ENCODE peak calls at places on chromosomes 12 and 14, in nine cellular contexts. One of them, this sample, is unnamed.

GRCh38 chr12:62808166-62808879 is 126.6 kb downstream of the PPM1H start:
- DNase-seq in caudate nucleus: no peak
- DNase-seq in DMS79 treated with DMSO at 0.1 percent for 48 hours: no peak
- DNase-seq in mucosa of gallbladder: no peak
- DNase-seq in SHP77 treated with DMSO at 0.1 percent for 48 hours: no peak
- DNase-seq in kidney tubule cell: no peak
- DNase-seq in M059J: no peak
- DNase-seq in HT1080: no peak
- DNase-seq in B cell: no peak
- DNase-seq in this sample: no peak

GRCh38 chr12:30110970-30111586 is 327.3 kb upstream of the TMTC1 start:
- DNase-seq in M059J: peak
- DNase-seq in caudate nucleus: no peak
- DNase-seq in DMS79 treated with DMSO at 0.1 percent for 48 hours: no peak
- DNase-seq in kidney tubule cell: no peak
- DNase-seq in HT1080: peak
- DNase-seq in SHP77 treated with DMSO at 0.1 percent for 48 hours: no peak
- DNase-seq in mucosa of gallbladder: no peak
- DNase-seq in B cell: no peak
- DNase-seq in this sample: no peak

GRCh38 chr12:48997719-48998496 is 1.3 kb downstream of the DDN start:
- DNase-seq in caudate nucleus: no peak
- DNase-seq in B cell: peak
- DNase-seq in M059J: no peak
- DNase-seq in mucosa of gallbladder: no peak
- DNase-seq in SHP77 treated with DMSO at 0.1 percent for 48 hours: no peak
- DNase-seq in DMS79 treated with DMSO at 0.1 percent for 48 hours: peak
- DNase-seq in HT1080: no peak
- DNase-seq in kidney tubule cell: no peak
- DNase-seq in this sample: no peak

GRCh38 chr12:39816671-39817185 is 197.1 kb upstream of the ABCD2 start:
- DNase-seq in kidney tubule cell: no peak
- DNase-seq in caudate nucleus: no peak
- DNase-seq in HT1080: peak
- DNase-seq in mucosa of gallbladder: no peak
- DNase-seq in SHP77 treated with DMSO at 0.1 percent for 48 hours: no peak
- DNase-seq in DMS79 treated with DMSO at 0.1 percent for 48 hours: no peak
- DNase-seq in B cell: no peak
- DNase-seq in M059J: peak
- DNase-seq in this sample: no peak

GRCh38 chr14:83007641-83008237 is 1474.1 kb upstream of the SEL1L start:
- DNase-seq in SHP77 treated with DMSO at 0.1 percent for 48 hours: no peak
- DNase-seq in DMS79 treated with DMSO at 0.1 percent for 48 hours: no peak
- DNase-seq in caudate nucleus: no peak
- DNase-seq in M059J: no peak
- DNase-seq in kidney tubule cell: no peak
- DNase-seq in B cell: no peak
- DNase-seq in mucosa of gallbladder: no peak
- DNase-seq in HT1080: no peak
- DNase-seq in this sample: no peak

GRCh38 chr12:73547421-73547820 is 990.2 kb upstream of the ATXN7L3B start:
- DNase-seq in kidney tubule cell: no peak
- DNase-seq in caudate nucleus: no peak
- DNase-seq in DMS79 treated with DMSO at 0.1 percent for 48 hours: no peak
- DNase-seq in SHP77 treated with DMSO at 0.1 percent for 48 hours: no peak
- DNase-seq in M059J: no peak
- DNase-seq in B cell: no peak
- DNase-seq in HT1080: peak
- DNase-seq in mucosa of gallbladder: no peak
- DNase-seq in this sample: no peak

GRCh38 chr14:85412756-85413155 is 117.2 kb upstream of the FLRT2 start:
- DNase-seq in B cell: no peak
- DNase-seq in caudate nucleus: no peak
- DNase-seq in kidney tubule cell: no peak
- DNase-seq in SHP77 treated with DMSO at 0.1 percent for 48 hours: no peak
- DNase-seq in M059J: no peak
- DNase-seq in mucosa of gallbladder: no peak
- DNase-seq in HT1080: no peak
- DNase-seq in DMS79 treated with DMSO at 0.1 percent for 48 hours: no peak
- DNase-seq in this sample: no peak

GRCh38 chr12:8680533-8680932 is 17.3 kb upstream of the RIMKLB start:
- DNase-seq in SHP77 treated with DMSO at 0.1 percent for 48 hours: no peak
- DNase-seq in caudate nucleus: no peak
- DNase-seq in B cell: no peak
- DNase-seq in HT1080: no peak
- DNase-seq in mucosa of gallbladder: no peak
- DNase-seq in M059J: no peak
- DNase-seq in DMS79 treated with DMSO at 0.1 percent for 48 hours: no peak
- DNase-seq in kidney tubule cell: no peak
- DNase-seq in this sample: no peak

GRCh38 chr12:64633940-64634337 is 23.6 kb downstream of the RASSF3 start:
- DNase-seq in mucosa of gallbladder: peak
- DNase-seq in caudate nucleus: no peak
- DNase-seq in HT1080: peak
- DNase-seq in kidney tubule cell: peak
- DNase-seq in SHP77 treated with DMSO at 0.1 percent for 48 hours: no peak
- DNase-seq in M059J: peak
- DNase-seq in B cell: no peak
- DNase-seq in DMS79 treated with DMSO at 0.1 percent for 48 hours: no peak
- DNase-seq in this sample: no peak

GRCh38 chr12:56631790-56632700 is 1.9 kb upstream of the BAZ2A start:
- DNase-seq in mucosa of gallbladder: peak
- DNase-seq in B cell: peak
- DNase-seq in caudate nucleus: no peak
- DNase-seq in HT1080: peak
- DNase-seq in M059J: peak
- DNase-seq in kidney tubule cell: peak
- DNase-seq in DMS79 treated with DMSO at 0.1 percent for 48 hours: no peak
- DNase-seq in SHP77 treated with DMSO at 0.1 percent for 48 hours: no peak
- DNase-seq in this sample: no peak

GRCh38 chr12:1518763-1519516 is 75.4 kb downstream of the FBXL14 start:
- DNase-seq in M059J: peak
- DNase-seq in caudate nucleus: no peak
- DNase-seq in B cell: no peak
- DNase-seq in DMS79 treated with DMSO at 0.1 percent for 48 hours: peak
- DNase-seq in mucosa of gallbladder: no peak
- DNase-seq in SHP77 treated with DMSO at 0.1 percent for 48 hours: no peak
- DNase-seq in kidney tubule cell: peak
- DNase-seq in HT1080: peak
- DNase-seq in this sample: peak

GRCh38 chr12:86134571-86134970 is 121.6 kb downstream of the MGAT4C start:
- DNase-seq in SHP77 treated with DMSO at 0.1 percent for 48 hours: no peak
- DNase-seq in DMS79 treated with DMSO at 0.1 percent for 48 hours: no peak
- DNase-seq in B cell: no peak
- DNase-seq in M059J: peak
- DNase-seq in mucosa of gallbladder: no peak
- DNase-seq in kidney tubule cell: peak
- DNase-seq in caudate nucleus: no peak
- DNase-seq in HT1080: peak
- DNase-seq in this sample: no peak

GRCh38 chr14:99173086-99173485 is 98.9 kb downstream of the BCL11B start:
- DNase-seq in DMS79 treated with DMSO at 0.1 percent for 48 hours: no peak
- DNase-seq in caudate nucleus: no peak
- DNase-seq in B cell: no peak
- DNase-seq in M059J: no peak
- DNase-seq in kidney tubule cell: no peak
- DNase-seq in mucosa of gallbladder: no peak
- DNase-seq in HT1080: no peak
- DNase-seq in SHP77 treated with DMSO at 0.1 percent for 48 hours: no peak
- DNase-seq in this sample: peak

GRCh38 chr14:34029921-34030334 is 79.1 kb upstream of the EGLN3 start:
- DNase-seq in B cell: no peak
- DNase-seq in caudate nucleus: no peak
- DNase-seq in mucosa of gallbladder: peak
- DNase-seq in kidney tubule cell: no peak
- DNase-seq in M059J: peak
- DNase-seq in HT1080: no peak
- DNase-seq in SHP77 treated with DMSO at 0.1 percent for 48 hours: no peak
- DNase-seq in DMS79 treated with DMSO at 0.1 percent for 48 hours: no peak
- DNase-seq in this sample: no peak

GRCh38 chr14:95527392-95528002 is 7.4 kb upstream of the GLRX5 start:
- DNase-seq in HT1080: peak
- DNase-seq in B cell: peak
- DNase-seq in mucosa of gallbladder: peak
- DNase-seq in caudate nucleus: no peak
- DNase-seq in kidney tubule cell: peak
- DNase-seq in M059J: peak
- DNase-seq in SHP77 treated with DMSO at 0.1 percent for 48 hours: no peak
- DNase-seq in DMS79 treated with DMSO at 0.1 percent for 48 hours: peak
- DNase-seq in this sample: no peak

GRCh38 chr14:98198385-98198784 is 1073.6 kb downstream of the BCL11B start:
- DNase-seq in DMS79 treated with DMSO at 0.1 percent for 48 hours: peak
- DNase-seq in mucosa of gallbladder: no peak
- DNase-seq in B cell: no peak
- DNase-seq in SHP77 treated with DMSO at 0.1 percent for 48 hours: no peak
- DNase-seq in caudate nucleus: no peak
- DNase-seq in kidney tubule cell: peak
- DNase-seq in HT1080: peak
- DNase-seq in M059J: no peak
- DNase-seq in this sample: no peak

GRCh38 chr12:103197725-103198388 is 240.4 kb downstream of the ASCL1 start:
- DNase-seq in HT1080: no peak
- DNase-seq in M059J: no peak
- DNase-seq in caudate nucleus: no peak
- DNase-seq in mucosa of gallbladder: no peak
- DNase-seq in DMS79 treated with DMSO at 0.1 percent for 48 hours: no peak
- DNase-seq in B cell: no peak
- DNase-seq in kidney tubule cell: no peak
- DNase-seq in SHP77 treated with DMSO at 0.1 percent for 48 hours: no peak
- DNase-seq in this sample: no peak

GRCh38 chr14:98906123-98906995 is 365.6 kb downstream of the BCL11B start:
- DNase-seq in M059J: peak
- DNase-seq in caudate nucleus: no peak
- DNase-seq in mucosa of gallbladder: peak
- DNase-seq in kidney tubule cell: peak
- DNase-seq in SHP77 treated with DMSO at 0.1 percent for 48 hours: no peak
- DNase-seq in B cell: no peak
- DNase-seq in HT1080: peak
- DNase-seq in DMS79 treated with DMSO at 0.1 percent for 48 hours: peak
- DNase-seq in this sample: no peak

GRCh38 chr12:4112290-4112689 is 161.3 kb upstream of the CCND2 start:
- DNase-seq in M059J: no peak
- DNase-seq in B cell: no peak
- DNase-seq in kidney tubule cell: no peak
- DNase-seq in HT1080: no peak
- DNase-seq in mucosa of gallbladder: no peak
- DNase-seq in DMS79 treated with DMSO at 0.1 percent for 48 hours: no peak
- DNase-seq in caudate nucleus: no peak
- DNase-seq in SHP77 treated with DMSO at 0.1 percent for 48 hours: no peak
- DNase-seq in this sample: no peak

GRCh38 chr12:117596968-117597367 is 235.5 kb upstream of the NOS1 start:
- DNase-seq in DMS79 treated with DMSO at 0.1 percent for 48 hours: peak
- DNase-seq in mucosa of gallbladder: no peak
- DNase-seq in HT1080: no peak
- DNase-seq in M059J: peak
- DNase-seq in caudate nucleus: no peak
- DNase-seq in kidney tubule cell: peak
- DNase-seq in B cell: no peak
- DNase-seq in SHP77 treated with DMSO at 0.1 percent for 48 hours: peak
- DNase-seq in this sample: no peak

GRCh38 chr14:60771117-60771516 is 36.6 kb downstream of the MNAT1 start:
- DNase-seq in SHP77 treated with DMSO at 0.1 percent for 48 hours: no peak
- DNase-seq in DMS79 treated with DMSO at 0.1 percent for 48 hours: no peak
- DNase-seq in B cell: no peak
- DNase-seq in M059J: no peak
- DNase-seq in mucosa of gallbladder: no peak
- DNase-seq in caudate nucleus: no peak
- DNase-seq in HT1080: no peak
- DNase-seq in kidney tubule cell: no peak
- DNase-seq in this sample: no peak

GRCh38 chr14:89973234-89973823 is 17.6 kb downstream of the TDP1 start:
- DNase-seq in B cell: peak
- DNase-seq in mucosa of gallbladder: peak
- DNase-seq in kidney tubule cell: peak
- DNase-seq in HT1080: peak
- DNase-seq in SHP77 treated with DMSO at 0.1 percent for 48 hours: peak
- DNase-seq in caudate nucleus: peak
- DNase-seq in DMS79 treated with DMSO at 0.1 percent for 48 hours: peak
- DNase-seq in M059J: peak
- DNase-seq in this sample: no peak

GRCh38 chr12:1552978-1553471 is 41.4 kb downstream of the FBXL14 start:
- DNase-seq in kidney tubule cell: no peak
- DNase-seq in DMS79 treated with DMSO at 0.1 percent for 48 hours: no peak
- DNase-seq in B cell: no peak
- DNase-seq in caudate nucleus: no peak
- DNase-seq in M059J: no peak
- DNase-seq in mucosa of gallbladder: no peak
- DNase-seq in HT1080: no peak
- DNase-seq in SHP77 treated with DMSO at 0.1 percent for 48 hours: no peak
- DNase-seq in this sample: no peak

GRCh38 chr12:27291862-27292261 is 40.8 kb upstream of the BMAL2 start:
- DNase-seq in HT1080: no peak
- DNase-seq in B cell: no peak
- DNase-seq in kidney tubule cell: no peak
- DNase-seq in M059J: no peak
- DNase-seq in caudate nucleus: no peak
- DNase-seq in SHP77 treated with DMSO at 0.1 percent for 48 hours: no peak
- DNase-seq in DMS79 treated with DMSO at 0.1 percent for 48 hours: no peak
- DNase-seq in mucosa of gallbladder: no peak
- DNase-seq in this sample: no peak

GRCh38 chr12:122757568-122757967 is 4.9 kb downstream of the DENR start:
- DNase-seq in mucosa of gallbladder: no peak
- DNase-seq in DMS79 treated with DMSO at 0.1 percent for 48 hours: no peak
- DNase-seq in caudate nucleus: no peak
- DNase-seq in kidney tubule cell: no peak
- DNase-seq in HT1080: no peak
- DNase-seq in B cell: no peak
- DNase-seq in SHP77 treated with DMSO at 0.1 percent for 48 hours: no peak
- DNase-seq in M059J: no peak
- DNase-seq in this sample: no peak

GRCh38 chr14:101835166-101835557 is 73.7 kb downstream of the PPP2R5C start:
- DNase-seq in HT1080: no peak
- DNase-seq in kidney tubule cell: peak
- DNase-seq in SHP77 treated with DMSO at 0.1 percent for 48 hours: no peak
- DNase-seq in DMS79 treated with DMSO at 0.1 percent for 48 hours: no peak
- DNase-seq in B cell: no peak
- DNase-seq in caudate nucleus: no peak
- DNase-seq in M059J: peak
- DNase-seq in mucosa of gallbladder: no peak
- DNase-seq in this sample: no peak

GRCh38 chr14:100687386-100687785 is 39.3 kb upstream of the DLK1 start:
- DNase-seq in HT1080: no peak
- DNase-seq in kidney tubule cell: no peak
- DNase-seq in caudate nucleus: no peak
- DNase-seq in M059J: no peak
- DNase-seq in mucosa of gallbladder: no peak
- DNase-seq in DMS79 treated with DMSO at 0.1 percent for 48 hours: no peak
- DNase-seq in SHP77 treated with DMSO at 0.1 percent for 48 hours: no peak
- DNase-seq in B cell: no peak
- DNase-seq in this sample: no peak

GRCh38 chr14:75562048-75562447 is 16.4 kb upstream of the FLVCR2 start:
- DNase-seq in HT1080: peak
- DNase-seq in mucosa of gallbladder: no peak
- DNase-seq in kidney tubule cell: peak
- DNase-seq in M059J: peak
- DNase-seq in DMS79 treated with DMSO at 0.1 percent for 48 hours: no peak
- DNase-seq in SHP77 treated with DMSO at 0.1 percent for 48 hours: no peak
- DNase-seq in B cell: no peak
- DNase-seq in caudate nucleus: no peak
- DNase-seq in this sample: no peak